ENCODE peak calls at places on chromosomes 2 and 18, in four cellular contexts. U is IMR-90, R is neuronal stem cell, J is mesenchymal stem cell. B is an unnamed sample.

GRCh38 chr2:231800493-231801091 is 14.3 kb downstream of the COPS7B start:
- DNase-seq in U (peak; percentile 29), R (peak; percentile 24), J (peak; percentile 41), B (peak; percentile 42)

GRCh38 chr18:50727721-50728470 is 91.9 kb downstream of the MRO start:
- DNase-seq in U (no peak), R (no peak), J (no peak), B (no peak)

GRCh38 chr2:24404582-24404981 is 44.2 kb upstream of the ITSN2 start:
- DNase-seq in U (peak; percentile 51), R (no peak), J (no peak), B (no peak)

GRCh38 chr2:84704505-84705244 is 176.2 kb downstream of the TRABD2A start:
- DNase-seq in U (peak; percentile 19), R (no peak), J (no peak), B (no peak)

GRCh38 chr2:171159326-171160118 is 1.2 kb downstream of the TLK1 start:
- DNase-seq in U (peak; percentile 80), R (peak; percentile 37), J (peak; percentile 73), B (peak; percentile 71)

GRCh38 chr2:105592288-105592687 is 152.4 kb upstream of the NCK2 start:
- DNase-seq in U (no peak), R (no peak), J (no peak), B (no peak)

GRCh38 chr2:86305195-86305975 is 32.0 kb downstream of the REEP1 start:
- DNase-seq in U (no peak), R (no peak), J (no peak), B (no peak)

GRCh38 chr2:214019229-214019972 is 391.5 kb upstream of the VWC2L start:
- DNase-seq in U (peak; percentile 97), R (no peak), J (peak; percentile 94), B (no peak)

GRCh38 chr2:238021327-238021726 is 39.5 kb upstream of the SCLY start:
- DNase-seq in U (peak; percentile 59), R (no peak), J (peak; percentile 7), B (no peak)

GRCh38 chr2:233234264-233234663 is 17.2 kb upstream of the ATG16L1 start:
- DNase-seq in U (no peak), R (no peak), J (no peak), B (no peak)

GRCh38 chr2:162768646-162769045 is 69.9 kb downstream of the KCNH7 start:
- DNase-seq in U (no peak), R (peak; percentile 58), J (peak; percentile 2), B (peak; percentile 41)

GRCh38 chr18:13464432-13465125 is 246.0 kb downstream of the LDLRAD4 start:
- DNase-seq in U (no peak), R (no peak), J (no peak), B (no peak)

GRCh38 chr2:143026411-143027054 is 102.7 kb upstream of the ARHGAP15 start:
- DNase-seq in U (no peak), R (peak; percentile 21), J (peak; percentile 43), B (peak; percentile 59)

GRCh38 chr18:67001052-67001451 is 397.2 kb upstream of the CDH19 start:
- DNase-seq in U (no peak), R (no peak), J (peak; percentile 36), B (no peak)

GRCh38 chr2:39780825-39781600 is 2.0 kb upstream of the THUMPD2 start:
- DNase-seq in U (no peak), R (no peak), J (peak; percentile 18), B (peak; percentile 9)

GRCh38 chr2:75587954-75588587 is 27.3 kb upstream of the EVA1A start:
- DNase-seq in U (peak; percentile 94), R (no peak), J (peak; percentile 51), B (no peak)

GRCh38 chr2:29009711-29010677 is 28.9 kb downstream of the TOGARAM2 start:
- DNase-seq in U (no peak), R (no peak), J (no peak), B (no peak)

GRCh38 chr18:10367846-10368245 is 86.6 kb upstream of the APCDD1 start:
- DNase-seq in U (no peak), R (no peak), J (no peak), B (no peak)

GRCh38 chr18:10184776-10185175 is 269.7 kb upstream of the APCDD1 start:
- DNase-seq in U (no peak), R (no peak), J (no peak), B (no peak)

GRCh38 chr2:195489101-195489500 is 167.9 kb upstream of the SLC39A10 start:
- DNase-seq in U (peak; percentile 28), R (no peak), J (no peak), B (no peak)

GRCh38 chr2:181846359-181846758 is 45.2 kb upstream of the ITPRID2 start:
- DNase-seq in U (no peak), R (no peak), J (no peak), B (no peak)

GRCh38 chr2:177728920-177729319 is 336.3 kb downstream of the AGPS start:
- DNase-seq in U (no peak), R (no peak), J (no peak), B (no peak)

GRCh38 chr18:31229829-31230228 is 67.2 kb upstream of the DSC1 start:
- DNase-seq in U (no peak), R (no peak), J (no peak), B (no peak)

GRCh38 chr18:3510896-3511295 is 60.9 kb downstream of the TGIF1 start:
- DNase-seq in U (no peak), R (no peak), J (no peak), B (no peak)

GRCh38 chr2:241131531-241131930 is 17.7 kb downstream of the PASK start:
- DNase-seq in U (no peak), R (no peak), J (no peak), B (no peak)

GRCh38 chr18:79558196-79559120 is 121.1 kb upstream of the CTDP1 start:
- DNase-seq in U (no peak), R (no peak), J (no peak), B (no peak)

GRCh38 chr2:64392514-64392913 is 61.4 kb upstream of the LGALSL start:
- DNase-seq in U (no peak), R (no peak), J (no peak), B (no peak)
- H2BK120ac ChIP-seq in U (no peak overlapping the region), R (no peak overlapping the region), J (no peak overlapping the region), B (no peak overlapping the region)

DNA sequence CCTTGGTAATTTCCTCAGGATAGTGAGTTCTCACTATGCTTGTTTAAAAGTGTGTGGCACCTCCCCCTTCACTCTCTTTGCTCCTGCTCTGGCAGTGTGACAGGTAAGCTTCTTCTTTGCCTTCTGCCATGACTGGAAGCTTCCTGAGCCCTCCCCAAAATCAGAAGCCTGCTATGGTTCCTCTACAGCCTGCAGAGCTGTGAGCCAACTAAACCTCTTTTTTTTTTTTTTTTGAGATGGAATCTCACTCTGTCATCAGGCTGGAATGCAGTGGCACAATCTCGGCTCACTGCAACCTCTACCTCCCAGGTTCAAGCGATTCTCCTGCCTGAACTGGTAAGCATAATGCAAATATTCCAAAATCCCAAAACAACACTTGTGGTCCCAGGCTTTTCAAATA is 80.0 kb downstream of the SOWAHC start:
- DNase-seq in U (no peak), R (no peak), J (peak; percentile 16), B (peak; percentile 96)
- H3K4me1 ChIP-seq in U (peaks cover 4% of the 10 kb centered on the region), R (peaks cover 5% of the 10 kb centered on the region), J (peaks cover 8% of the 10 kb centered on the region), B (peaks cover 9% of the 10 kb centered on the region)

GRCh38 chr2:118854507-118855300 is 7.3 kb upstream of the EN1 start:
- DNase-seq in U (no peak), R (peak; percentile 18), J (no peak), B (peak; percentile 38)
- H3K4me3 ChIP-seq in U (no peak overlapping the region), R (no peak overlapping the region), J (peak overlapping the region; percentile 79), B (no peak overlapping the region)

GRCh38 chr18:11860594-11861450 is 9.6 kb downstream of the CHMP1B start:
- DNase-seq in U (no peak), R (no peak), J (no peak), B (no peak)

GRCh38 chr18:11861583-11862288 is 10.5 kb downstream of the CHMP1B start:
- DNase-seq in U (no peak), R (no peak), J (peak; percentile 41), B (no peak)

GRCh38 chr18:11859282-11859797 is 8.1 kb downstream of the CHMP1B start:
- DNase-seq in U (no peak), R (no peak), J (no peak), B (peak; percentile 60)

GRCh38 chr18:11859903-11860407 is 8.7 kb downstream of the CHMP1B start:
- DNase-seq in U (peak; percentile 90), R (no peak), J (peak; percentile 73), B (peak; percentile 79)

DNA sequence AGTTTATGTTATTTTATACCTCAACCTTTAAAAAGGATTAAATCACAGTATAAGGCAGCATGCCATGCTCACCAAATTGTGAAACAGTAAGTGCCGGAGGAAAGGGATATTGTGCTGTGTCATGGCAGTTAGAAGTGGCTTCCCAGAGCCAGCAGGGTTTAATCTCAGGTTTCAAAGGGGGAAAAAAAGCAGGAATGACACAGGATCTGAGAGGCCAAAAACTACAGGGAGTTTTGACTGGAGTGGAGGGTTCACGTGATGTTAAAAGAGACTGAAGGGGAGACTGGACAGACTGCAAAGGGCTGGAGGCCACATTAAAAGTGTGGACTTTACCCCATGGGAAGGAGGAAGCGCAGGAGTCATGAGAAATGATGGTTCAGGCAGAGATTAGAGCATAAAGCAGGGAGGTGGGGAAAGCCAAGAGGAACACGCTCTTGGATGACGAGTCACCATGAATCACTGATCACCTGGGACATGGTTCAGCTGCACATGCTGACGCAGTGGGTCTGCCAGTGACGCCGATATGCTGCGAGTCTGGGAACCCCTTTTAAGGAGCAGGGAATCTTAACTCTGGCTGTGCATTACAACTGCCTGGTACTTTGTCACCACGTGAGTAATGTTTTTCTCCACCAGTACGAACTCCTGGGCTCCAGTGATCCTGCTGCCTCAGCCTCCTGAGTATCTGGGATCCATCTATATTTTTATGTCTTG is 6.1 kb downstream of the CHMP1B start:
- DNase-seq in U (peak; percentile 100), R (peak; percentile 43), J (peak; percentile 98), B (peak; percentile 93)
- H2BK120ac ChIP-seq in U (peak overlapping the region; percentile 97), R (no peak overlapping the region), J (no peak overlapping the region), B (no peak overlapping the region)

GRCh38 chr2:53167227-53167626 is 600.4 kb upstream of the CHAC2 start:
- DNase-seq in U (no peak), R (no peak), J (no peak), B (no peak)

GRCh38 chr2:53174539-53174938 is 593.1 kb upstream of the CHAC2 start:
- DNase-seq in U (no peak), R (no peak), J (no peak), B (no peak)

GRCh38 chr2:53173126-53173525 is 594.5 kb upstream of the CHAC2 start:
- DNase-seq in U (no peak), R (no peak), J (no peak), B (no peak)

GRCh38 chr2:53173698-53174455 is 593.7 kb upstream of the CHAC2 start:
- DNase-seq in U (no peak), R (no peak), J (no peak), B (no peak)

DNA sequence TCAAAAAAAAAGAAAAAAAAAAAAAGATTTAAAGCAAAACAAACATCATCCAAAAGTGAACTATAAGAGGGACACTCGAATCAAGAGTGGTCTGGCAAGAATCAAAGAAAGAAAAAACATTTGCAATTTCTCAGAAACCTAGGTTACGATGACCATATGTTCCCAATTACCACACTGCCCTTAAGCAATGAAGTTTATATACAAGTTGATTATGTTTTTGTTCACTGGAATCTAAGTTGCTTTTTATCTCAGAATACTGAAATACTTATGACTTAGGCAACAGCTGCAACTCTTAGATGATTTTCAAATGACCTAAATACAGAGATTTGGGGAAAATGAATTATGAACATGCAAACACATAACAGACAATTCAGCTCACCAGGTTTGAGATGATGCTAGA is 597.1 kb upstream of the CHAC2 start:
- DNase-seq in U (peak; percentile 77), R (no peak), J (no peak), B (no peak)
- H3K4me1 ChIP-seq in U (peaks cover 3% of the 10 kb centered on the region), R (no peaks in the 10 kb centered on the region), J (no peaks in the 10 kb centered on the region), B (no peaks in the 10 kb centered on the region)